ENCODE peak calls at places on chromosome 4, in four cellular contexts. W is HepG2, E is suprapubic skin, V is upper lobe of left lung. F is an unnamed sample.

GRCh38 chr4:13733817-13734216 is 106.3 kb upstream of the BOD1L1 start:
- DNase-seq in W (no peak), E (no peak), V (no peak), F (no peak)

GRCh38 chr4:48602222-48602621 is 112.2 kb downstream of the ZAR1 start:
- DNase-seq in W (no peak), E (no peak), V (no peak), F (no peak)

GRCh38 chr4:62948108-62948507 is 1461.1 kb downstream of the TECRL start:
- DNase-seq in W (no peak), E (no peak), V (no peak), F (no peak)

GRCh38 chr4:167000141-167000852 is 234.0 kb downstream of the SPOCK3 start:
- DNase-seq in W (no peak), E (no peak), V (no peak), F (no peak)

GRCh38 chr4:88792268-88792781 is 94.7 kb upstream of the NAP1L5 start:
- DNase-seq in W (peak), E (no peak), V (no peak), F (no peak)

GRCh38 chr4:140943887-140944515 is 187.8 kb upstream of the TBC1D9 start:
- DNase-seq in W (no peak), E (no peak), V (no peak), F (no peak)

GRCh38 chr4:81723044-81723884 is 251.6 kb upstream of the RASGEF1B start:
- DNase-seq in W (no peak), E (no peak), V (no peak), F (no peak)

GRCh38 chr4:3679851-3680311 is 86.3 kb upstream of the ADRA2C start:
- DNase-seq in W (no peak), E (peak), V (no peak), F (no peak)

GRCh38 chr4:8324640-8325239 is 55.2 kb downstream of the HTRA3 start:
- DNase-seq in W (no peak), E (peak), V (no peak), F (peak)

GRCh38 chr4:8834681-8835220 is 36.9 kb downstream of the HMX1 start:
- DNase-seq in W (no peak), E (peak), V (no peak), F (no peak)

GRCh38 chr4:1012031-1012739 is 759 bp downstream of the FGFRL1 start:
- DNase-seq in W (peak), E (no peak), V (peak), F (peak)

GRCh38 chr4:100061835-100062234 is 111.8 kb upstream of the H2AZ1 start:
- DNase-seq in W (no peak), E (no peak), V (no peak), F (no peak)

GRCh38 chr4:45275862-45276261 is 549.5 kb upstream of the GNPDA2 start:
- DNase-seq in W (no peak), E (no peak), V (no peak), F (no peak)

GRCh38 chr4:174209296-174209695 is 74.2 kb downstream of the FBXO8 start:
- DNase-seq in W (no peak), E (no peak), V (no peak), F (no peak)

GRCh38 chr4:148780426-148781005 is 338.3 kb upstream of the NR3C2 start:
- DNase-seq in W (no peak), E (no peak), V (no peak), F (no peak)

GRCh38 chr4:180953572-180953971 is 1289.6 kb upstream of the TENM3 start:
- DNase-seq in W (peak), E (no peak), V (no peak), F (no peak)

GRCh38 chr4:151555151-151555945 is 146.4 kb downstream of the FHIP1A start:
- DNase-seq in W (no peak), E (no peak), V (no peak), F (no peak)

GRCh38 chr4:146222313-146222712 is 8.0 kb downstream of the REELD1 start:
- DNase-seq in W (no peak), E (no peak), V (no peak), F (no peak)

GRCh38 chr4:101421393-101421792 is 74.1 kb upstream of the PPP3CA start:
- DNase-seq in W (no peak), E (no peak), V (no peak), F (no peak)

GRCh38 chr4:110357521-110357920 is 118.4 kb upstream of the ENPEP start:
- DNase-seq in W (no peak), E (no peak), V (no peak), F (no peak)

GRCh38 chr4:154707877-154708276 is 35.9 kb upstream of the LRAT start:
- DNase-seq in W (no peak), E (no peak), V (no peak), F (no peak)

GRCh38 chr4:90580271-90580825 is 453.2 kb downstream of the CCSER1 start:
- DNase-seq in W (no peak), E (no peak), V (no peak), F (no peak)

GRCh38 chr4:7924163-7924562 is 15.5 kb downstream of the AFAP1 start:
- DNase-seq in W (peak), E (no peak), V (no peak), F (no peak)

GRCh38 chr4:83219344-83219990 is 65.1 kb downstream of the COQ2 start:
- DNase-seq in W (no peak), E (no peak), V (peak), F (no peak)

GRCh38 chr4:152665691-152666410 is 13.9 kb downstream of the TMEM154 start:
- DNase-seq in W (no peak), E (no peak), V (no peak), F (no peak)

GRCh38 chr4:76767983-76768382 is 130.0 kb downstream of the SOWAHB start:
- DNase-seq in W (peak), E (no peak), V (no peak), F (no peak)

DNA sequence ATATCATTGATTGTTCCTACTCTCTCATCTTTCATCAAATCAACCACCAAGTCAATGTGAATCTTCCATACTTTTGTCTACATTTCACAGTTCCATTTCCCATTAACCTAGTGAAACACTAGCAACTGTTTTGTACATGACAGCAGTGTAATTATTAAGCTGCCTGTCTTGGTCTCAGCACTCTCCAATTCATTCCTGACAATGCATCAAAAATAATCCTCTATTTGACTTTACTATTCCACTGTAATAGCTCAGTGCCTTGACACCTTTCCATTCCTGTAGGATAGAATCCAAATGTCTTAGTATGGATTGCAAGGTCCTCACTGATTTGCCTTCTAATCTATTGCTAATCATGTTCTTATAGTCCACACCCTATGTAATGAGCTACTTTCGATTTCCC is 2405.8 kb downstream of the PCDH7 start:
- DNase-seq in W (no peak), E (no peak), V (no peak), F (no peak)
- TF ChIP-seq EP300 in W (no peak), E (no peak), V (no peak), F (no peak)

GRCh38 chr4:54548098-54548620 is 109.6 kb upstream of the KIT start:
- DNase-seq in W (no peak), E (no peak), V (no peak), F (no peak)
- H3K27ac ChIP-seq in W (no peak), E (no peak), V (no peak), F (no peak)

DNA sequence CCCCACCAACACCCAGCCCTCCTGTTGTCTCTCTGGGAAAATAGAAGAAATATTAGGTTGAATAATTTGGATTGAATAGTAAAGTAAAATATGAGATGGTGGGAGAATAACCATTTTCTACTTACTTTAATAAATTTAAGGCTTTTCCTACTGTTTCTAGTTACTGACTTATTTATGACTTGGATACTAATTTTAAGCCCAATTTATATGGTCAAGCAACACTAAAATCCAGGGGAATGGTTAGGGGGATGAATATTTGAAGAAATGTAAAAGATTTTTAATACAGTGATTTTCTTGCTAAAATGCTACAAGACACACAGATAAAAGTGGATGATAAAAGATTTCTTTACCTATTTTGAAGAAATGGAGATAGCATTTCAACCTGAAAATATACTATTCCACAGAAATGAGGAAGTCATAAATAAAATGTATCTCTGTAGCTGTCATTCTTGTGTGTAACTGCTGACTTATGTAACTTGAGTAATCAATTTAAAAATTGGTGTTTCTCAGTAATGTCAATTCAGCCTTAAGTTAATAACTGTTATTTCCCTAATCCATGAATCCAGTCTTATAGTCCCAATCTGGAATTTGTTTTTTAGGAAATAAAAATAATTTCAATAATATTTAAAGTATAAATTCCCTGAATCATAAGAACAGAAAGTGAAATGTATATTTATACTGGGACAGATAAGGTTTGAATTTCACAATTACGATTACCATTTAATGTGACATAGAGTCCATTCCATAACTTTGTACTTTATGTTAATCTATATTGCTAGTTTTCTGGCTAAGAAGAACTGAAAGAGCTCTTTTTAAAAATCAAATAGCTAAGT is 24.3 kb upstream of the IL2 start:
- DNase-seq in W (no peak), E (no peak), V (no peak), F (no peak)
- TF ChIP-seq EP300 in W (no peak), E (no peak), V (no peak), F (no peak)

DNA sequence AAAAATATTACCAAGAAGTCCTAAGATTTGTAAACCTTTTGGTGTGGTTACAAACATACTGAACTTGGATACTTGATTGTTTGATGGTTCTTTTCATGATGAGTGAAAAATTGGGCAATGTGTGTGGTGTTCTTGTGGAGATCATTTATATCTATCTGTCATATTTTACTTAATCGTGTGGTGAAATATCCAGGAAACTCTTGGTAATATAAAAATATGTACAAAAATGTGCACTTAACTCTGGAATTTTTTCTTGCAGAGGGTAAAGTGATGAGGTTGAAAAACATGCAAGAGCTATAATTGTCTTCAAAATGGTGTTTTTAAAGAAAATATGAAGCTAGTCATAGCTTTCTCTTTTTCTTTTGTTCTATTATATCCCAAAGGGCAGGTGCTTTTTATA is 2.8 kb downstream of the DCUN1D4 start:
- DNase-seq in W (no peak), E (no peak), V (no peak), F (no peak)
- H3K27ac ChIP-seq in W (no peak), E (no peak), V (no peak), F (no peak)

DNA sequence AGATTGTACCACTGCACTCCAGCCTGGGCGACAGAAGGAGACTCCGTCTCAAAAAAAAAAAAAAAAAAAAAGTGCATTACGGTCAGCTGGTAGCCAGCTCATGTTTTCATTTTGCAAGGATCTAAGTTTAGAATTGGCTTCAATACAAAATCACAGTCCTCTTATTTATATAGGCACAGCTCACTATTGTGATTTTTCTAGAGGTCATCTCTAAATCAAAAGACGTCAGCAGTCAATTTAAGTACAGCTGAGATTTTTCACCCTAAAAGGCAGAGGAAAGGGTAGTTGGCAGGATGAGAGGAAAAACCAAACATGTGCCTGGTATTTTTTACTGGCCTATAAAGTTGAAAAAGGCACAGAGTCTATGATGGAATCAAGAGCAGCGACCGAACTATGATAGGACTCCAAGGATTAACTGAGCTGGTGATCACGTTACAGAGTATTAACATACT is 30.8 kb downstream of the ASB5 start:
- DNase-seq in W (no peak), E (no peak), V (no peak), F (no peak)
- TF ChIP-seq EP300 in W (no peak), E (no peak), V (no peak), F (no peak)

GRCh38 chr4:139913398-139913990 is 240.5 kb downstream of the MAML3 start:
- DNase-seq in W (peak), E (no peak), V (no peak), F (peak)

GRCh38 chr4:139912423-139912822 is 241.6 kb downstream of the MAML3 start:
- DNase-seq in W (no peak), E (no peak), V (no peak), F (peak)

GRCh38 chr4:139910106-139910505 is 243.9 kb downstream of the MAML3 start:
- DNase-seq in W (no peak), E (no peak), V (no peak), F (no peak)

GRCh38 chr4:139916041-139916440 is 237.9 kb downstream of the MAML3 start:
- DNase-seq in W (no peak), E (no peak), V (no peak), F (no peak)

GRCh38 chr4:139913995-139914394 is 240.0 kb downstream of the MAML3 start:
- DNase-seq in W (no peak), E (no peak), V (no peak), F (no peak)
- H3K27ac ChIP-seq in W (no peak), E (no peak), V (no peak), F (peak)

GRCh38 chr4:56757821-56758400 is 63.6 kb downstream of the SPINK2 start:
- DNase-seq in W (peak), E (no peak), V (peak), F (peak)

GRCh38 chr4:56752985-56753384 is 68.5 kb downstream of the SPINK2 start:
- DNase-seq in W (no peak), E (no peak), V (no peak), F (no peak)

GRCh38 chr4:56755901-56756300 is 65.6 kb downstream of the SPINK2 start:
- DNase-seq in W (no peak), E (no peak), V (no peak), F (no peak)

GRCh38 chr4:56760194-56760593 is 61.3 kb downstream of the SPINK2 start:
- DNase-seq in W (no peak), E (no peak), V (no peak), F (no peak)

DNA sequence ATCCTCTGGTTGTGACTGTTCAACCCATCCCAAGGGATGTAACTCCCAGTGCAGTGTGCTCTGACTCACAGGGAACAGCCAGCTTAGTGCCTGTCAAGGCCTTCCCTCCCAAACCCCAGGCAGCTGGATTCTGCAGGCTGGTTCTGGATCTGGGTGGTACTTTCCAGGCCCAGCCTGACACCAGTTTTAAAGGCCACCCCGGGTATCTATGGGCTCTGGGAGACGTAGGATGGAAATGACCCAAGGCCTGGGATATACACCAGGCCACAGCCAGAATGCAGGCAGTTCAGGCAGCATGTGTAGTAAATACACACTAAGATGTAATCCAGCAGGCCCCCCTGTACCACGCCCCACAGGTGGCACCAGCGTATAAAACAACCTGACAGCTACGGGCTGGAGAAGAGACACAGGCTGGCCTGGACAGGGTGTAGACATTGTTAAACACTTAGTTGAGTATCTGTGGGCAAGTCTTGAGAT is 64.2 kb downstream of the SPINK2 start:
- DNase-seq in W (no peak), E (no peak), V (peak), F (no peak)
- TF ChIP-seq EP300 in W (no peak), E (no peak), V (no peak), F (no peak)

GRCh38 chr4:40516651-40517050 is 113.0 kb downstream of the RBM47 start:
- DNase-seq in W (no peak), E (no peak), V (peak), F (no peak)
- H3K27ac ChIP-seq in W (no peak), E (no peak), V (no peak), F (no peak)

F was measured in ovary.